ENCODE peak calls at places on chromosome 9, in seven cellular contexts. T is tibial artery, H is cardiac muscle cell, W is PC-3, I is stomach, P is RWPE2, Z is astrocyte. Y is an unnamed sample.

GRCh38 chr9:130137870-130138653 is 34.1 kb upstream of the NCS1 start:
- DNase-seq in W (no peak), Z (peak), P (peak), I (no peak), T (no peak), H (peak), Y (peak)

GRCh38 chr9:24881361-24881760 is 335.7 kb upstream of the IZUMO3 start:
- DNase-seq in H (no peak), T (no peak), I (no peak), W (peak), Z (no peak), P (no peak), Y (no peak)

GRCh38 chr9:85610074-85610855 is 131.5 kb downstream of the AGTPBP1 start:
- DNase-seq in W (peak), T (no peak), Z (peak), P (no peak), H (peak), I (no peak), Y (no peak)

GRCh38 chr9:128056887-128057723 is 10.0 kb downstream of the NAIF1 start:
- DNase-seq in W (peak), H (no peak), I (peak), P (no peak), Z (no peak), T (no peak), Y (no peak)

GRCh38 chr9:136286359-136286986 is 17.4 kb downstream of the CCDC187 start:
- DNase-seq in W (no peak), T (no peak), P (no peak), H (no peak), I (no peak), Z (no peak), Y (no peak)

GRCh38 chr9:132588501-132589147 is 6.2 kb downstream of the BARHL1 start:
- DNase-seq in P (no peak), H (no peak), T (no peak), W (no peak), Z (no peak), I (no peak), Y (no peak)

GRCh38 chr9:95816716-95817115 is 58.8 kb upstream of the ERCC6L2 start:
- DNase-seq in H (no peak), T (no peak), W (peak), I (no peak), P (no peak), Z (no peak), Y (no peak)

GRCh38 chr9:757246-757881 is 84.1 kb upstream of the DMRT1 start:
- DNase-seq in Z (peak), P (peak), H (peak), W (peak), T (no peak), I (no peak), Y (no peak)

GRCh38 chr9:11088826-11089374 is 476.1 kb upstream of the PTPRD start:
- DNase-seq in T (no peak), W (no peak), I (no peak), Z (peak), H (no peak), P (no peak), Y (no peak)

GRCh38 chr9:89500008-89500407 is 2.1 kb upstream of the SEMA4D start:
- DNase-seq in I (no peak), W (no peak), H (no peak), P (no peak), Z (no peak), T (no peak), Y (no peak)

GRCh38 chr9:126693428-126693931 is 79.8 kb downstream of the LMX1B start:
- DNase-seq in W (no peak), I (no peak), H (no peak), T (no peak), Z (no peak), P (peak), Y (no peak)

GRCh38 chr9:105438136-105438839 is 9.5 kb upstream of the FSD1L start:
- DNase-seq in T (no peak), H (peak), P (no peak), Z (peak), W (no peak), I (no peak), Y (no peak)

GRCh38 chr9:92481029-92481633 is 1.2 kb downstream of the ASPN start:
- DNase-seq in W (peak), Z (peak), H (no peak), I (no peak), T (no peak), P (no peak), Y (no peak)

GRCh38 chr9:107711528-107711927 is 222.0 kb upstream of the KLF4 start:
- DNase-seq in T (no peak), Z (peak), I (no peak), W (peak), P (peak), H (peak), Y (no peak)

GRCh38 chr9:18678846-18679245 is 204.9 kb downstream of the ADAMTSL1 start:
- DNase-seq in H (peak), I (no peak), P (no peak), Z (no peak), W (no peak), T (no peak), Y (no peak)

GRCh38 chr9:92035146-92035545 is 80.1 kb downstream of the SPTLC1 start:
- DNase-seq in I (no peak), H (peak), P (no peak), Z (no peak), T (no peak), W (no peak), Y (no peak)

GRCh38 chr9:135926402-135927194 is 19.3 kb upstream of the CAMSAP1 start:
- DNase-seq in P (no peak), W (peak), Z (peak), H (peak), T (peak), I (peak), Y (peak)

GRCh38 chr9:136629879-136630661 is 32.6 kb upstream of the EGFL7 start:
- DNase-seq in H (peak), P (peak), W (peak), T (no peak), I (peak), Z (no peak), Y (peak)

GRCh38 chr9:80020056-80020455 is 448.3 kb downstream of the TLE4 start:
- DNase-seq in W (no peak), H (no peak), T (no peak), P (no peak), Z (no peak), I (no peak), Y (no peak)

GRCh38 chr9:135888766-135889394 is 18.5 kb downstream of the CAMSAP1 start:
- DNase-seq in I (peak), T (no peak), P (no peak), W (no peak), H (no peak), Z (no peak), Y (no peak)

GRCh38 chr9:72462340-72462739 is 59.1 kb upstream of the TMC1 start:
- DNase-seq in T (no peak), W (no peak), Z (peak), I (no peak), P (no peak), H (peak), Y (no peak)

GRCh38 chr9:83056180-83056579 is 6.8 kb downstream of the RASEF start:
- DNase-seq in T (no peak), H (no peak), P (no peak), Z (no peak), W (peak), I (no peak), Y (no peak)

GRCh38 chr9:121261107-121261460 is 6.9 kb upstream of the GSN start:
- DNase-seq in Z (no peak), H (peak), W (no peak), T (no peak), I (no peak), P (no peak), Y (no peak)

GRCh38 chr9:110261631-110262030 is 5.3 kb upstream of the TXN start:
- DNase-seq in I (no peak), H (no peak), P (no peak), W (no peak), Z (no peak), T (no peak), Y (no peak)

GRCh38 chr9:12813960-12814876 is 39.4 kb downstream of the LURAP1L start:
- DNase-seq in T (peak), H (peak), I (peak), W (peak), P (peak), Z (peak), Y (peak)

GRCh38 chr9:12812710-12813109 is 37.9 kb downstream of the LURAP1L start:
- DNase-seq in W (no peak), H (no peak), T (no peak), I (no peak), P (no peak), Z (no peak), Y (no peak)

GRCh38 chr9:12814877-12815237 is 40.0 kb downstream of the LURAP1L start:
- DNase-seq in P (no peak), I (no peak), W (no peak), Z (no peak), H (no peak), T (no peak), Y (no peak)

GRCh38 chr9:12811935-12812334 is 37.1 kb downstream of the LURAP1L start:
- DNase-seq in P (no peak), T (no peak), H (no peak), I (no peak), W (no peak), Z (no peak), Y (no peak)

DNA sequence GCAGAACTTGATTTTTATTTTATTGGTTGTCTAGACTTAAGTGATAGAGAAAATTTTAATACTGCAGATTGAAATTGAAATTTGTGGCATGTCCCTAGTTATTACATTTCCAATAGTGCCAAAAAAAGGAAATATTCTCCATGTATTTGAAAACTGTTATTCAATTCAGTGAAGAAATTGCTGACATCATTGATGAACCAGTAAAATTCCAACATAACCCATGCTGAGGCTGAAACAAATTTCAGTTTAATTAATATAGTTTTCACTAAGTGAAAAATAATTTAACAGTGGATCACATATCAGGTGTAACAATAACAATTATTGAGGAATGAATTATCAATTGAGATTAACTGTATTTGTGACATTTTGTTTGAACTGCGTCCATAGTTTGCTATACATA is 38.7 kb downstream of the LURAP1L start:
- DNase-seq in W (no peak), H (no peak), P (no peak), Z (no peak), T (no peak), I (no peak), Y (no peak)
- H3K4me3 ChIP-seq in W (peak), H (no peak), P (peak), Z (peak), T (no peak), I (no peak), Y (no peak)

DNA sequence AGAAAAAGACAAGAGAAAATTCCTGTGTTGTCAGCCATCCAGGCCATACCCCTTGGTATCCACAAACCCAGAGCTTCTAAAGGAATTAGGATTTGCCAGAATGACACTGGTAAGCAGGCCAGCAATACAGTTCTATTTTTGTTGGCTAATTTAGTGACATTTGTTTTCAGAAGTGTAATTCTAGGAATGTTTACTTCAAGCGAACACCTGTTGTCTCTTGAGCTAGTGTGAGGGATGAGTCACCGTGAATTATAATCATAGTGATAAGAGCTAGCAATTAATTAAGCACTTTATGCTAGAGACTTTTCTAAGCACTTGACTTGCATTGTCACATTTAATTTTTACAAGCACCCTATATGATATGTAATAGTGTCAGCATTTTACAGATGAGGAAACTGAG is 99.2 kb downstream of the PRKACG start:
- DNase-seq in P (no peak), Z (no peak), H (no peak), T (no peak), W (no peak), I (no peak), Y (no peak)
- H3K27ac ChIP-seq in P (no peak), Z (no peak), H (no peak), T (no peak), W (no peak), I (no peak), Y (no peak)

DNA sequence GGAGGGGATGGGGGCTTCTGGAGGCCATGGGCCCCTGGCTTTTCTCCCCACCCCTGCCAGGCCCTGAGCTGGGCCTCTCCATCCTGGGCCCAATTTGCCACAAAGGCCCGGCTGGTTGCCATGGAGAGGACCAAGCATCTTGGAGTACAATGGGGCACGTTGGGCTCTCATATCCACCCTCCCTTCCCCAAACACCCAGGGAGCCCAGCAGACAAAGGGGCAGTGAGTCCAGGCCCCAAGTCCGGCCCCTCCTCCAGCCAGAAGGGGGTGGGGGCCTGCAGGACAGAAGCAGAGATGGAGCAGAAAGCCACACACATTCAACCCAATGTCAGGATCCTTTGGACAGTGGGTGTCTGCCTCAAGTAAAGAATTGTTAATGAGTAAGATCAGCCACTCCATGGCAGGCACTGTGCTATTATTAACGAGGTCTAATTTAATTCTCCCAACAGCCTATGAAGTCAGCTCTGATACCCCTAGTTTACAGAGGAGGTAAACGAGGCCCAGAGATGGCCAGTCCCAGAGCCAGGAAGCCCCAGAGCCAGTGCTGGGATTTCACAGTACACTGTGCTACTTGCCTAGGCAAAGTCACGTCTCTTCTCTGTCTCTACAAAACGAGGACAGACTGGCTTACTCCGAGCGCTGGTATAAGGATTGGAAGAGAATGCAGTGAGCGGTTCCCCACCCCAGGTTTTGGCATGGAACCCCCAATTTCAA is 2.3 kb downstream of the CRB2 start:
- DNase-seq in I (no peak), W (no peak), H (no peak), Z (no peak), P (no peak), T (no peak), Y (no peak)
- H3K4me3 ChIP-seq in I (no peak), W (no peak), H (no peak), Z (no peak), P (no peak), T (no peak), Y (no peak)

DNA sequence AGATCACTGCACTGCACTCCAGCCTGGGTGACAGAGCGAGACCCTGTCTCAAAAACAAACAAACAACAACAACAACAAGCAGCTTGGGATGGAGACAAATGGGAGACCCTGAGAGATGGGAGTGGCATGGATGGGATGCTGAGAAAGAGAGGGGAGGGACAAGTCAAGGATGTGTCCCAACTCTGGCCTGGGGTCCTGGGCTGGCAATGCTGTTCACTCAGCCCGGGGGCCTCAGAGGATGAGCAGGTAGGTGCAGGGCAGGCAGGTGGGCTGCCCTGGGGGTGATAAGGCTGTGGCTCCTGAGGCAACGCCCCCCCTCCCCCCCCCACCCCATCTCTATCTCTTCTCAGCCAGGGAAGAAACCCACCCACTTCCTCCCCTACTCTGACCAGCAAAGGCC is 123.0 kb downstream of the LHX2 start:
- DNase-seq in Z (no peak), I (no peak), W (no peak), T (no peak), P (no peak), H (no peak), Y (no peak)
- H3K27ac ChIP-seq in Z (no peak), I (no peak), W (no peak), T (no peak), P (no peak), H (no peak), Y (no peak)

GRCh38 chr9:115211413-115212204 is 93.7 kb upstream of the TNC start:
- DNase-seq in T (no peak), Z (peak), I (no peak), H (peak), P (no peak), W (no peak), Y (no peak)
- H3K4me3 ChIP-seq in T (no peak), Z (no peak), I (no peak), H (no peak), P (no peak), W (no peak), Y (no peak)